ENCODE peak calls at places on chromosomes 4 and X, in seven cellular contexts. One of them, this sample, is unnamed.

GRCh38 chr4:94171616-94172015 is 36.0 kb upstream of the SMARCAD1 start:
- DNase-seq in Panc1: no peak
- DNase-seq in dorsolateral prefrontal cortex: no peak
- DNase-seq in tibial artery: no peak
- DNase-seq in GM12865: no peak
- DNase-seq in HL-60: peak
- DNase-seq in neural progenitor cell: no peak
- DNase-seq in this sample: no peak

GRCh38 chr4:148522995-148523394 is 80.8 kb upstream of the NR3C2 start:
- DNase-seq in Panc1: no peak
- DNase-seq in dorsolateral prefrontal cortex: no peak
- DNase-seq in tibial artery: no peak
- DNase-seq in GM12865: no peak
- DNase-seq in HL-60: no peak
- DNase-seq in neural progenitor cell: no peak
- DNase-seq in this sample: no peak

GRCh38 chr4:14726441-14727405 is 275.6 kb upstream of the CPEB2 start:
- DNase-seq in Panc1: no peak
- DNase-seq in dorsolateral prefrontal cortex: no peak
- DNase-seq in tibial artery: no peak
- DNase-seq in GM12865: peak
- DNase-seq in HL-60: no peak
- DNase-seq in neural progenitor cell: no peak
- DNase-seq in this sample: peak

GRCh38 chr4:157012296-157012695 is 40.7 kb upstream of the PDGFC start:
- DNase-seq in Panc1: no peak
- DNase-seq in dorsolateral prefrontal cortex: no peak
- DNase-seq in tibial artery: no peak
- DNase-seq in GM12865: no peak
- DNase-seq in HL-60: no peak
- DNase-seq in neural progenitor cell: no peak
- DNase-seq in this sample: no peak

GRCh38 chr4:155675709-155676429 is 9.2 kb downstream of the GUCY1A1 start:
- DNase-seq in Panc1: no peak
- DNase-seq in dorsolateral prefrontal cortex: no peak
- DNase-seq in tibial artery: no peak
- DNase-seq in GM12865: peak
- DNase-seq in HL-60: peak
- DNase-seq in neural progenitor cell: peak
- DNase-seq in this sample: no peak

GRCh38 chrX:129875669-129876068 is 30.3 kb upstream of the UTP14A start:
- DNase-seq in Panc1: no peak
- DNase-seq in dorsolateral prefrontal cortex: no peak
- DNase-seq in tibial artery: no peak
- DNase-seq in GM12865: no peak
- DNase-seq in HL-60: no peak
- DNase-seq in neural progenitor cell: no peak
- DNase-seq in this sample: peak

GRCh38 chr4:152100378-152101201 is 339.8 kb upstream of the GATB start:
- DNase-seq in Panc1: no peak
- DNase-seq in dorsolateral prefrontal cortex: no peak
- DNase-seq in tibial artery: no peak
- DNase-seq in GM12865: peak
- DNase-seq in HL-60: no peak
- DNase-seq in neural progenitor cell: no peak
- DNase-seq in this sample: peak

GRCh38 chr4:61373901-61374611 is 173.9 kb downstream of the ADGRL3 start:
- DNase-seq in Panc1: no peak
- DNase-seq in dorsolateral prefrontal cortex: no peak
- DNase-seq in tibial artery: no peak
- DNase-seq in GM12865: no peak
- DNase-seq in HL-60: no peak
- DNase-seq in neural progenitor cell: no peak
- DNase-seq in this sample: peak

GRCh38 chr4:145732416-145732815 is 52.5 kb downstream of the C4orf51 start:
- DNase-seq in Panc1: no peak
- DNase-seq in dorsolateral prefrontal cortex: no peak
- DNase-seq in tibial artery: no peak
- DNase-seq in GM12865: no peak
- DNase-seq in HL-60: no peak
- DNase-seq in neural progenitor cell: no peak
- DNase-seq in this sample: no peak

GRCh38 chr4:109910261-109910660 is 2.4 kb upstream of the EGF start:
- DNase-seq in Panc1: no peak
- DNase-seq in dorsolateral prefrontal cortex: no peak
- DNase-seq in tibial artery: no peak
- DNase-seq in GM12865: no peak
- DNase-seq in HL-60: no peak
- DNase-seq in neural progenitor cell: no peak
- DNase-seq in this sample: no peak

GRCh38 chr4:113169368-113169767 is 119.9 kb downstream of the ANK2 start:
- DNase-seq in Panc1: no peak
- DNase-seq in dorsolateral prefrontal cortex: no peak
- DNase-seq in tibial artery: no peak
- DNase-seq in GM12865: no peak
- DNase-seq in HL-60: no peak
- DNase-seq in neural progenitor cell: peak
- DNase-seq in this sample: no peak

GRCh38 chr4:54556587-54556986 is 101.2 kb upstream of the KIT start:
- DNase-seq in Panc1: no peak
- DNase-seq in dorsolateral prefrontal cortex: no peak
- DNase-seq in tibial artery: no peak
- DNase-seq in GM12865: no peak
- DNase-seq in HL-60: no peak
- DNase-seq in neural progenitor cell: no peak
- DNase-seq in this sample: no peak

DNA sequence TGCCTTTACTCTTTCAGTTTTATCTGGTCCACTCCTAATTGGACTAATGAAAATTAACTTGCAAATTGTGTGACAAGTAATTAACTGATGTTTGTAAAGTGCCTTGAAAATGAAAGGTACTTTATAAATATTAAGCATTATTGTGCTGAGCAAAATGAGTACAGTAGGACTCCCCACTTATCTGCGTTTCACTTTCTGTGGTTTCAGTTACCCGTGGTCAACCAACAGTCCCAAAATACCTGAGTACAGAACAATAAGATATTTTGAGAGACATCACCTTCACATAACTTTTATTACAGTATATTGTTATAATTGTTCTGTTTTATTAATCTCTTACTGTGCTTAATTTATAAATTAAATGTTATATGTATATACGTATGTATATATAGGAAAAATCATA is 27.4 kb upstream of the JADE3 start:
- DNase-seq in Panc1: no peak
- DNase-seq in dorsolateral prefrontal cortex: no peak
- DNase-seq in tibial artery: no peak
- DNase-seq in GM12865: peak
- DNase-seq in HL-60: no peak
- DNase-seq in neural progenitor cell: no peak
- DNase-seq in this sample: no peak
- H3K4me3 ChIP-seq in Panc1: no peak
- H3K4me3 ChIP-seq in dorsolateral prefrontal cortex: no peak
- H3K4me3 ChIP-seq in tibial artery: no peak
- H3K4me3 ChIP-seq in GM12865: no peak
- H3K4me3 ChIP-seq in HL-60: no peak
- H3K4me3 ChIP-seq in neural progenitor cell: no peak
- H3K4me3 ChIP-seq in this sample: no peak

DNA sequence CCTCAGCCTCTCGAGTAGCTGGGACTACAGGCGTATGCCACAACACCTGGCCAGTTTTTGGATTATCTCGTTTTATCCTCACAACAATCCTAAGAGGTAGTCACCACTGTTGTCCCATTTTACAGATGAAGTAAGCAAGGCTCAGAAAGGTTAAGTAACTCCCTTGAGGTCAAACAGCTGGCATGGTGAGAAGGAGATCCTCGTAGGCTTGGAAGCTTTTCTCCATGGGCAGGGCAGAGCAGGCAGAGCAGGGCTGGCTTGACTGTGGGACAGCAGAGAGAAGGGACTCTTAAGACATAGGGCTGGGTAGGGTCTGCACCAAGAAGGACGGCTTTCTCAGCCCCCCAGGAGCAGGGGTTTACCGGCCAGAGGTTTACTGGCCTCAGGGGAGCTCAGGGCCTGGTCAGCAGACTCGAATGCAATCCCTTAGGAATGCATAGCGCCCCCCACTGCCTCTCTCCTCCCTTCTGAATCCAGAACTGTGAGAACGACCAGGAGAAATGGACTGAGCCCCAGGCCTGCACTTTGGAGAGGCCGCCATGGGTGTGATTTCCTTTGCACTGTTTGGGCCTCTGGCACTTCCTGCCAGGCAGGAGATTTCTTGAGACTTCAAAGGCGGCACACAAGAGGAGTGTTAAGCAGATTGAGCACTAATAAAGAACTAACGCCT is 14.0 kb upstream of the CDKN2AIP start:
- DNase-seq in Panc1: no peak
- DNase-seq in dorsolateral prefrontal cortex: no peak
- DNase-seq in tibial artery: no peak
- DNase-seq in GM12865: no peak
- DNase-seq in HL-60: no peak
- DNase-seq in neural progenitor cell: peak
- DNase-seq in this sample: no peak
- TF ChIP-seq CTCF in Panc1: no peak
- TF ChIP-seq CTCF in dorsolateral prefrontal cortex: no peak
- TF ChIP-seq CTCF in tibial artery: no peak
- TF ChIP-seq CTCF in GM12865: no peak
- TF ChIP-seq CTCF in HL-60: no peak
- TF ChIP-seq CTCF in neural progenitor cell: peak
- TF ChIP-seq CTCF in this sample: no peak

GRCh38 chrX:75986980-75987379 is 185.9 kb upstream of the PBDC1 start:
- DNase-seq in Panc1: no peak
- DNase-seq in dorsolateral prefrontal cortex: no peak
- DNase-seq in tibial artery: no peak
- DNase-seq in GM12865: no peak
- DNase-seq in HL-60: no peak
- DNase-seq in neural progenitor cell: no peak
- DNase-seq in this sample: no peak

DNA sequence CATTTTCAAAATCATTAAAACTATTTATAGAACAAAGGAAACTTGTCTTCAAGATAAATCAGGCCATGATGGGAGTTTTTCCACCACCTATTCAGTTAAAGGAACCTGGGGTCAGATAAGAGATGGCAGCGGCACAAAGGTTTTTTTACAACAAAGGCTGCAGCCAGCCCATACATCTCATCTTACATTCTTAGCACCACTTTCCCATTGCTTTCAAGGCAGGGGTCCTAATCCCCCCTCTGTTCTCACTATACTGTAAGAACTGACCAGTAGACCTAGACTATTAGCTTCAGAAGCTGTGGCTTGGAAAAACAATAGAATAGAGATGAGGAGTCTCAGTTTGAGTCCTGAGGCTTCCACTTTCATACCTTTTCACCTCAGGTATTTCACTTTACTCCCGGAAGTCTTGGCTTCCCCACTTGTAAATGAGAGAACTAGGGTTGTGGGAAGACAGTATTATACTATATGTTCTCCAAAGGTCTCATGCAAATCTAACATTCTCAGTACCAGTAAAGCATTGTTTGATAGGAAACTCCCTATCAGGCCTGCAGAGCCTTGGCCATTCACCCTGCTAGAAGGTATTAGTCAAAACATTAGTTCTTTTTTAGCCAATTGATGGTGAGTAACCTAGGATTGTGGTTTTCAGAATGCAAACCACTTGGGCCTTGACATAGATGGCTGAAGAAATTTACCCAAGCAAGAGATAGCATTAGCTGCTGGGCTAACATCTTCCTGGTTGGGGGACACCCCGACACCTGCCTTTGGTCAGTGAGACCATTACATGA is 182.9 kb upstream of the PBDC1 start:
- DNase-seq in Panc1: no peak
- DNase-seq in dorsolateral prefrontal cortex: no peak
- DNase-seq in tibial artery: no peak
- DNase-seq in GM12865: peak
- DNase-seq in HL-60: no peak
- DNase-seq in neural progenitor cell: peak
- DNase-seq in this sample: no peak
- H3K4me3 ChIP-seq in Panc1: no peak
- H3K4me3 ChIP-seq in dorsolateral prefrontal cortex: no peak
- H3K4me3 ChIP-seq in tibial artery: no peak
- H3K4me3 ChIP-seq in GM12865: no peak
- H3K4me3 ChIP-seq in HL-60: no peak
- H3K4me3 ChIP-seq in neural progenitor cell: peak
- H3K4me3 ChIP-seq in this sample: no peak

GRCh38 chr4:102715057-102715456 is 45.7 kb downstream of the MANBA start:
- DNase-seq in Panc1: no peak
- DNase-seq in dorsolateral prefrontal cortex: no peak
- DNase-seq in tibial artery: no peak
- DNase-seq in GM12865: peak
- DNase-seq in HL-60: no peak
- DNase-seq in neural progenitor cell: no peak
- DNase-seq in this sample: no peak
- TF ChIP-seq CTCF in Panc1: peak
- TF ChIP-seq CTCF in dorsolateral prefrontal cortex: no peak
- TF ChIP-seq CTCF in tibial artery: no peak
- TF ChIP-seq CTCF in GM12865: no peak
- TF ChIP-seq CTCF in HL-60: no peak
- TF ChIP-seq CTCF in neural progenitor cell: peak
- TF ChIP-seq CTCF in this sample: peak

DNA sequence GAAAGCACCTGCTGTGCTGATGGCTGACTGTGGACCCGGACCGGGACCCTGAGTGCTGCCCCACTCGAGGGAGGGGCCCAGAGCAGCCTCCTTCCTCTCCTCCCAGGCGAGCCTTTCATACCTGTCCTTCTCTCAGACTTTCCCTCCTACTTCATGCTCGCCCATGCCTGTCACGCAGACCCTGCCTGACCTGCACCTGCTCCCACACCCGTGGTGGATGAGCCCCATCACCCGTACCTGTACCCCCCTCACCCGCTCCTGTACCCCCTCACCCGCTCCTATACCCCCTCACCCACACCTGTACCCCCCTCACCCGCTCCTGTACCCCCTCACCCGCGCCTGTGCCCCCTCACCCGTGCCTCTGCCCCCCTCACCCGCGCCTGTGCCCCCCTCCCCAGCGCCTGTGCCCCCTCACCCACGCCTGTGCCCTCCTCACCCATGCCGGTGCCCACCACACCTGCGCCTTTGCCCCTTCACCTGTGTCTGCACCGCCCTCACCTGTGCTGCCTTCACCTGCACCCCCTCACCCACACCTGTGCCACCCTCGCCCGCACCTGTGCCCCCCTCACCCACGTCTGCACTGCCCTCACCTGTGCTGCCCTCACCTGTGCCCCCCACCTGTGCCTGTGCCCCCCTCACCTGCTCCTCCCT is 5.8 kb downstream of the MAEA start:
- DNase-seq in Panc1: no peak
- DNase-seq in dorsolateral prefrontal cortex: no peak
- DNase-seq in tibial artery: no peak
- DNase-seq in GM12865: no peak
- DNase-seq in HL-60: no peak
- DNase-seq in neural progenitor cell: no peak
- DNase-seq in this sample: no peak
- H3K4me3 ChIP-seq in Panc1: no peak
- H3K4me3 ChIP-seq in dorsolateral prefrontal cortex: no peak
- H3K4me3 ChIP-seq in tibial artery: no peak
- H3K4me3 ChIP-seq in GM12865: no peak
- H3K4me3 ChIP-seq in HL-60: no peak
- H3K4me3 ChIP-seq in neural progenitor cell: no peak
- H3K4me3 ChIP-seq in this sample: no peak

GRCh38 chr4:13541720-13542576 is 2.4 kb downstream of the NKX3-2 start:
- DNase-seq in Panc1: no peak
- DNase-seq in dorsolateral prefrontal cortex: no peak
- DNase-seq in tibial artery: no peak
- DNase-seq in GM12865: peak
- DNase-seq in HL-60: no peak
- DNase-seq in neural progenitor cell: peak
- DNase-seq in this sample: peak
- TF ChIP-seq CTCF in Panc1: no peak
- TF ChIP-seq CTCF in dorsolateral prefrontal cortex: no peak
- TF ChIP-seq CTCF in tibial artery: no peak
- TF ChIP-seq CTCF in GM12865: peak
- TF ChIP-seq CTCF in HL-60: no peak
- TF ChIP-seq CTCF in neural progenitor cell: peak
- TF ChIP-seq CTCF in this sample: peak

GRCh38 chr4:88010921-88011320 is 3.5 kb downstream of the PKD2 start:
- DNase-seq in Panc1: no peak
- DNase-seq in dorsolateral prefrontal cortex: no peak
- DNase-seq in tibial artery: no peak
- DNase-seq in GM12865: no peak
- DNase-seq in HL-60: peak
- DNase-seq in neural progenitor cell: no peak
- DNase-seq in this sample: peak
- H3K4me3 ChIP-seq in Panc1: no peak
- H3K4me3 ChIP-seq in dorsolateral prefrontal cortex: peak
- H3K4me3 ChIP-seq in tibial artery: peak
- H3K4me3 ChIP-seq in GM12865: peak
- H3K4me3 ChIP-seq in HL-60: no peak
- H3K4me3 ChIP-seq in neural progenitor cell: no peak
- H3K4me3 ChIP-seq in this sample: no peak